ENCODE peak calls at places on chromosome 1, in five cellular contexts. G is HepG2, M is NT2/D1, X is HEK293T, H is GM12878. W is an unnamed sample.

GRCh38 chr1:229938571-229938970 is 128.5 kb upstream of the GALNT2 start:
- DNase-seq in X (no peak), G (no peak), M (no peak), H (no peak), W (no peak)

GRCh38 chr1:192821296-192821695 is 12.5 kb downstream of the RGS2 start:
- DNase-seq in X (no peak), H (no peak), M (no peak), G (no peak), W (no peak)

GRCh38 chr1:89987170-89987819 is 7.6 kb upstream of the ZNF326 start:
- DNase-seq in M (peak), H (peak), X (peak), G (peak), W (no peak)

GRCh38 chr1:54069792-54070548 is 16.6 kb downstream of the TCEANC2 start:
- DNase-seq in M (no peak), X (peak), G (peak), H (no peak), W (no peak)

GRCh38 chr1:195472298-195472697 is 1135.9 kb downstream of the KCNT2 start:
- DNase-seq in G (no peak), H (no peak), X (no peak), M (no peak), W (no peak)

GRCh38 chr1:6614019-6614952 is 755 bp downstream of the PHF13 start:
- DNase-seq in M (no peak), X (peak), H (no peak), G (no peak), W (peak)

GRCh38 chr1:97980530-97980929 is 59.7 kb upstream of the DPYD start:
- DNase-seq in G (no peak), H (no peak), X (no peak), M (no peak), W (no peak)

GRCh38 chr1:179550753-179551682 is 24.7 kb downstream of the NPHS2 start:
- DNase-seq in G (peak), H (peak), M (no peak), X (no peak), W (no peak)

GRCh38 chr1:177983824-177984528 is 14.1 kb upstream of the SEC16B start:
- DNase-seq in G (peak), H (no peak), X (peak), M (no peak), W (peak)

GRCh38 chr1:33880298-33880697 is 16.4 kb downstream of the HMGB4 start:
- DNase-seq in X (no peak), M (no peak), H (no peak), G (no peak), W (no peak)

GRCh38 chr1:6276765-6277555 is 16.1 kb upstream of the GPR153 start:
- DNase-seq in H (no peak), X (no peak), G (no peak), M (no peak), W (no peak)

GRCh38 chr1:40389871-40390560 is 16.5 kb downstream of the SMAP2 start:
- DNase-seq in H (no peak), M (no peak), G (peak), X (no peak), W (no peak)

GRCh38 chr1:227391871-227392270 is 73.6 kb upstream of the CDC42BPA start:
- DNase-seq in M (no peak), G (no peak), H (no peak), X (no peak), W (no peak)

GRCh38 chr1:213340593-213340992 is 289.6 kb downstream of the RPS6KC1 start:
- DNase-seq in M (no peak), H (no peak), G (peak), X (no peak), W (no peak)
- TF ChIP-seq SUZ12 in M (no peak), H (no peak), G (no peak), X (no peak), W (no peak)

DNA sequence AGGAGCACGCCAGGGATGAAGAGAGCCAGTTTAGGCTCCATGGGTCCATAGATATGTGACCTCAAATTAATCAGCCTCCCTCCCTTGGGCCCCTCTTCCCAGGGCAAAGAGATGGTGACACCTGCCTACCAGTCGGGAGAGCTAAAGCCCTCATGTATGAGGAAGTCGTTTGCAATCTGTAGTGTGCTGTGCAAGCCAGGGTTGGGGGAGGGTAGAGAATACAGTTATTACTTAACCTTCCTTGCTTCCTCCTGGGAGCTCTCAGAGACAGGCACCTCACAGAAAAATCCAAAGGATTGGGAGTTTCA is 4.0 kb downstream of the PGLYRP4 start:
- DNase-seq in X (peak), G (no peak), H (no peak), M (no peak), W (peak)
- TF ChIP-seq SUZ12 in X (no peak), G (no peak), H (no peak), M (no peak), W (no peak)

DNA sequence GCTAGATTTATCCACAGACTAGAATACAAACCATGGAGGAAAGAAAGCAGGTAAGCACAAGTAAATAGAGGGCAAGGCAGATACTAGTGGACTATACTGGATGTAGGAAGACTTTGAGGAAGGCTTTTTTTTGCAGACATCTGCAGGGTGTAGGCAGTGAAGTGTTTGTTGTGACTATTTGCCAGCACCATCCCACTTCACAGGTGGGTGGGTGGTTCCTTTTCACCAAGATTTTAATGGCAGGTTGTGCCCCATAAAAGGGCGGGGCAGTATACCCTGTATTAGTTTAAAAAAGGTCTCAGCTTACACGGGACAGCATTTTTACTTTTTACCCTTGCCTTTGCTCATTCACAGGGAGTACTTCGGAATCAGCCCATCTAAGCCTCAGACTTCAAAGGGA is 100.6 kb downstream of the FGGY start:
- DNase-seq in M (no peak), X (no peak), G (no peak), H (no peak), W (no peak)
- TF ChIP-seq SUZ12 in M (no peak), X (no peak), G (no peak), H (no peak), W (no peak)

GRCh38 chr1:220498188-220498587 is 29.7 kb upstream of the MARK1 start:
- DNase-seq in X (no peak), M (no peak), H (no peak), G (no peak), W (no peak)
- TF ChIP-seq SUZ12 in X (no peak), M (no peak), H (no peak), G (no peak), W (no peak)

GRCh38 chr1:185695299-185695698 is 38.9 kb upstream of the HMCN1 start:
- DNase-seq in H (no peak), X (no peak), G (no peak), M (no peak), W (no peak)
- TF ChIP-seq SUZ12 in H (no peak), X (no peak), G (no peak), M (no peak), W (no peak)

DNA sequence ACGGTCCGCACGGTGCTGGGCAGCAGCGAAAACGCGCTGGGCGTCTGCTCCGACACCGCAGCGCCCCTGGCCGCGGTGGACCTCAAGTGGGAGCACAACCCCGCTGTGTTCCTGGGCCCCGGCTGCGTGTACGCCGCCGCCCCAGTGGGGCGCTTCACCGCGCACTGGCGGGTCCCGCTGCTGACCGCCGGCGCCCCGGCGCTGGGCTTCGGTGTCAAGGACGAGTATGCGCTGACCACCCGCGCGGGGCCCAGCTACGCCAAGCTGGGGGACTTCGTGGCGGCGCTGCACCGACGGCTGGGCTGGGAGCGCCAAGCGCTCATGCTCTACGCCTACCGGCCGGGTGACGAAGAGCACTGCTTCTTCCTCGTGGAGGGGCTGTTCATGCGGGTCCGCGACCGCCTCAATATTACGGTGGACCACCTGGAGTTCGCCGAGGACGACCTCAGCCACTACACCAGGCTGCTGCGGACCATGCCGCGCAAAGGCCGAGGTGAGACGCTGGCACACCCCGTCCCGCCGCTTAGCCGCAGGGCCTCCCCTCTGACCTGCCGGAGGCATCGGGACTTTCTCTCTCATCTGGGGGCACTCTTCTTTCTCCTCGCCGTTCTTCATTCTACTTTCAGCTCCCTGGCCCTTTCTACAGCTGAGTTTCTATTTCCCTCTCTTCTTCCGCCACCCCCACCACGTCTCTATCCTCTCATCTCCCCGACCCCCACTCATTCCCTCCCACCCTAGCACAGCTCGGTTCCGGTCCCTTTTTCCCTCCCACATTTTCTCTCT is 1.0 kb downstream of the NPR1 start:
- DNase-seq in H (no peak), M (no peak), X (no peak), G (no peak), W (no peak)
- TF ChIP-seq SUZ12 in H (peak), M (peak), X (no peak), G (no peak), W (peak)

GRCh38 chr1:12301518-12302237 is 71.8 kb downstream of the VPS13D start:
- DNase-seq in M (no peak), H (no peak), X (no peak), G (no peak), W (no peak)

GRCh38 chr1:12300706-12301105 is 70.9 kb downstream of the VPS13D start:
- DNase-seq in H (no peak), M (no peak), G (no peak), X (no peak), W (no peak)

GRCh38 chr1:12293416-12293815 is 63.6 kb downstream of the VPS13D start:
- DNase-seq in M (no peak), G (no peak), H (no peak), X (no peak), W (no peak)

GRCh38 chr1:12294076-12294475 is 64.2 kb downstream of the VPS13D start:
- DNase-seq in G (no peak), H (no peak), M (no peak), X (no peak), W (no peak)

GRCh38 chr1:12296623-12297022 is 66.8 kb downstream of the VPS13D start:
- DNase-seq in X (no peak), G (no peak), M (no peak), H (peak), W (no peak)
- TF ChIP-seq SUZ12 in X (no peak), G (no peak), M (no peak), H (no peak), W (no peak)

DNA sequence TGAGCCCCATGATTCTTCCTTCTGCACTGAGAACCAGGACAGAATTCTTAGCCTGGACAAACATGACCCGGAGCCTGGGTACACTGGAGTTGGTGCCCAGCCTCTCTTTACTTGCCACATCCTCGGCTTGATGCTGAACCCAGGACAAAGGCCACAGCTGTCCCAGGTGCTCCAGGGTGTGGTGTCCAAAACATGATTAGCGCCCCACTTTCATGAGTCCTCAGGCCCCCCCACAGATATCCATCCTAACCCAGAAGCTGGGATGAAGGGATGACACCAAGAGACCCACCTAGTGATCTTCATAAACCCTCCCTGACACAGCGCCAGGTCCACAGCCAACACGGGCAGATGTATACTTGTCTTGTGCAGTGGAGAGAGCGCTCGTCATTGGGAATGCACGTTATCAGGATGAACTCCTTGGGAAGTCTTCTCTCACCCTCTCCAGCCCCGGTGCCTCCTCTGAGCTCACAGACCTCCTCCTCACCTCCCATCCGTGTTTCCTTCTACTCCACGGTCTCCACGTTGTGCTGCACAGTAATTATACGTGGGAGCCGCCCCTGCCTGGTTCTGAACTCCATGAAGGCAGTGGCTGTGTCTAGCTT is 3.6 kb downstream of the ABCA4 start:
- DNase-seq in X (no peak), H (no peak), G (no peak), M (no peak), W (no peak)
- TF ChIP-seq SUZ12 in X (no peak), H (no peak), G (no peak), M (no peak), W (no peak)

DNA sequence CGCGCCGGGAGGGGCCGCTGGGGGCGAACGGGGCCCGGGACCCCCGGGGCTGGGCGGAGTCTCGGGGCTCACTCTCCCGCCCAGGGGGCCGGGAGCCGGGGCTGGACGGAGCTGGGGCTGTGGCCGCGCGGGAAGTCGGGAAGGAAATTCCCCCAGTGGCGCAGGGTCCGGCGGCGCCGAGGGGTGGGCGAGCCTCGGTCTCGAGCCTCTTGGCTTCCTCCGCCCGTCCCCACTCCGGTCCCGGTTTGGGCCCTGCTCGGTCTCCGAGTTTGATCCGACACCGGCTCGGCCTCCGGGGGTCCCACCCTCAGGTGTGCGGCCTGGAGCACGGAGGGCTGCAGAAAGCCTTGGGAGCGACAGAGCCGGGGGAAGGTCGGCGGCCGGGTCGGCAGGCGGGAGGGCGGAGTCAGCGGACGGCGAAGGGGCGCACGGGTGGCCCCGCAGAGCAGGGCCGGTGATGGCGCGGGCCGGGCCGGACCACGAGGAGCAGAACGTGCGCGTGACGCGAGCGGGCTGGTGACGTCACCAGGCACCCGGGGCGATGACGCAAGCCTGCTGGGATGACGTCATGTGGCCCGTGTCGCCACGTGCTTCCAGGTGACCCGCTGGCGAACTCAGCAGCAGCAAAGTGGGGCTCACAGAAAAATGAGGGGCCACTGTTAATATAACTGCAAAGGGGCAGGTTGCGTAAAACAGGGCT is 610 bp upstream of the HES4 start:
- DNase-seq in M (peak), G (peak), H (peak), X (peak), W (no peak)
- TF ChIP-seq SUZ12 in M (no peak), G (no peak), H (peak), X (no peak), W (no peak)

DNA sequence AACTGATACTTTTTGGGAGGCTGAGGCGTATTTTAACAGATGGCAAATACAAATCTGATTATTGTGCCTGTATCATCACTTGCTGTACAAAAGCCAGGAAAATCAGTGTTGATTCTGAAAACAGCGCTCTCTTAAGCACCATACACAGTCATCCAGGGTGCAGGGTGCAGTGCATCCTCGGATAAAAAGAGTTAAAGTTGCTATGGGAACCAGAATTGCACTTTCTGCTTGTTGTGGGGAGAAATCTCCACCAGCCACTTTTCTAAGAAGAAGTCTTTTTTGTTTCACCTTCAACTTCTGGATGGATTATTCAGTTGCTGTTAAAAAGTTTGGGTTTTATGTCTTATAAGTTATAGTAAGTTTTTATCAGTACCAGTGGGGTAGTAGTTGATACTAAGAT is 3.8 kb downstream of the LAMC1 start:
- DNase-seq in M (no peak), X (no peak), H (no peak), G (no peak), W (no peak)
- TF ChIP-seq SUZ12 in M (no peak), X (no peak), H (no peak), G (no peak), W (no peak)

W was measured in H1.